ENCODE peak calls at places on chromosomes 5 and 9, in five cellular contexts. E is body of pancreas, B is transverse colon, H is lower leg skin, N is H54. D is an unnamed sample.

GRCh38 chr9:133670466-133670865 is 34.3 kb downstream of the DBH start:
- DNase-seq in E (no peak), B (no peak), H (no peak), N (no peak), D (no peak)

GRCh38 chr9:132631280-132631679 is 38.5 kb downstream of the DDX31 start:
- DNase-seq in E (no peak), B (no peak), H (no peak), N (peak), D (no peak)

GRCh38 chr5:131260895-131261294 is 3.0 kb upstream of the CDC42SE2 start:
- DNase-seq in E (no peak), B (no peak), H (no peak), N (no peak), D (no peak)

GRCh38 chr5:124866355-124867063 is 120.1 kb upstream of the ZNF608 start:
- DNase-seq in E (no peak), B (no peak), H (no peak), N (no peak), D (no peak)

GRCh38 chr9:124596172-124596839 is 89.1 kb upstream of the NR5A1 start:
- DNase-seq in E (no peak), B (no peak), H (no peak), N (no peak), D (no peak)

GRCh38 chr9:107335331-107335730 is 52.3 kb downstream of the RAD23B start:
- DNase-seq in E (no peak), B (no peak), H (no peak), N (no peak), D (no peak)

GRCh38 chr9:117156150-117156688 is 258.6 kb downstream of the ASTN2 start:
- DNase-seq in E (no peak), B (no peak), H (no peak), N (no peak), D (no peak)

GRCh38 chr5:135833961-135834638 is 363 bp upstream of the SLC25A48 start:
- DNase-seq in E (no peak), B (no peak), H (no peak), N (no peak), D (peak)

GRCh38 chr9:16417749-16418148 is 452.7 kb downstream of the BNC2 start:
- DNase-seq in E (no peak), B (no peak), H (no peak), N (no peak), D (no peak)

GRCh38 chr5:90168399-90168798 is 241.2 kb downstream of the CETN3 start:
- DNase-seq in E (no peak), B (no peak), H (no peak), N (no peak), D (no peak)

GRCh38 chr5:173178369-173178910 is 34.1 kb downstream of the BNIP1 start:
- DNase-seq in E (no peak), B (no peak), H (no peak), N (no peak), D (no peak)

GRCh38 chr9:77469515-77470197 is 178.5 kb downstream of the GNA14 start:
- DNase-seq in E (no peak), B (no peak), H (no peak), N (no peak), D (no peak)

GRCh38 chr5:71923755-71924154 is 183.5 kb upstream of the MAP1B start:
- DNase-seq in E (no peak), B (no peak), H (no peak), N (no peak), D (no peak)

GRCh38 chr9:125631391-125632085 is 75.5 kb downstream of the MAPKAP1 start:
- DNase-seq in E (no peak), B (peak), H (no peak), N (peak), D (peak)

GRCh38 chr9:134209731-134210311 is 45.5 kb upstream of the RNU6ATAC start:
- DNase-seq in E (no peak), B (no peak), H (no peak), N (no peak), D (no peak)

GRCh38 chr5:88715503-88715902 is 167.5 kb downstream of the MEF2C start:
- DNase-seq in E (no peak), B (no peak), H (no peak), N (no peak), D (no peak)

GRCh38 chr5:179142434-179143198 is 82.4 kb downstream of the ZNF354C start:
- DNase-seq in E (no peak), B (no peak), H (no peak), N (peak), D (no peak)

GRCh38 chr9:92278117-92278516 is 15.4 kb downstream of the IARS1 start:
- DNase-seq in E (no peak), B (no peak), H (no peak), N (no peak), D (no peak)

GRCh38 chr5:119072496-119072895 is 1.6 kb downstream of the DMXL1 start:
- DNase-seq in E (no peak), B (no peak), H (no peak), N (no peak), D (no peak)

GRCh38 chr5:119074419-119074818 is 3.5 kb downstream of the DMXL1 start:
- DNase-seq in E (no peak), B (no peak), H (no peak), N (no peak), D (peak)

GRCh38 chr5:119070578-119070827 is 384 bp upstream of the DMXL1 start:
- DNase-seq in E (peak), B (peak), H (no peak), N (no peak), D (no peak)

GRCh38 chr5:119071573-119071874 is 637 bp downstream of the DMXL1 start:
- DNase-seq in E (no peak), B (no peak), H (peak), N (no peak), D (no peak)

DNA sequence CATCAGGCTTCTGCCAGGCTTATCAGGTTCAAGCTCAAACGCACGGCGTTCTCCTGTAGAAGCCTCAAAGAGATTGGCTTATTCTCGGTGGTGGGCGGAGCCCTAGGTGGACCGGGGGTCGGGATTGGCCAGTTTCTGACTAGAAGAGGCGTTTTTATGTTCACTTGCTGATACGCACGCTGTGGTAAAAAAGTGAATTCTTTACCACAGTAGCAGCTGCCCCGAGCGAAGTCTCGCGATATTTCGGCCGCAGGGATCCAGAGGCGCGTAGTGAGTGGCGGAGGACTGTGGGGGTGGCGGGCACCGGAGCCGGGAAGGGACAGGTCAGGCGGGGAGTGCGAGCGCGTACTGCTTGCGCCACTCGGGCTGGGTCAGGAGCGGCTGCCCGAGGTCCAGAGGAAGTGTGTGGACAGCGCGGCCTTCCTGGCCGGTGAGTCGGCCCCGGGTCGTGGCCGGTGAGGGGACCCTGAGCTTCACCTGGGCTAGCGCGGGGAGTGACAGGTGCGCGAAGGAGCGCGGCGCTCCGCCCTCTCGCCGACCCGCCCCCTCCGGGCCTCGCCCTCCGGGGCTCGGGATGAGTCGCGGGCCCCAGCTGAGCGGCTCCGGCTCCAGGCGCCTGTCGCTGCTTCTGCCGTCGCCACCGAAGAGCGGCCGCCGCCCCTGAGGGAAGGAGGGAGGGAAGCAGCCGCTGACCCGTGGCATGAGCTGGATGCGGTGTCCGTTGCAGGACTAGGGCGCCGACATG is at the start of gene DMXL1:
- DNase-seq in E (peak), B (peak), H (peak), N (peak), D (peak)
- TF ChIP-seq POLR2A in E (peak), B (peak), H (no peak), N (peak), D (peak)

DNA sequence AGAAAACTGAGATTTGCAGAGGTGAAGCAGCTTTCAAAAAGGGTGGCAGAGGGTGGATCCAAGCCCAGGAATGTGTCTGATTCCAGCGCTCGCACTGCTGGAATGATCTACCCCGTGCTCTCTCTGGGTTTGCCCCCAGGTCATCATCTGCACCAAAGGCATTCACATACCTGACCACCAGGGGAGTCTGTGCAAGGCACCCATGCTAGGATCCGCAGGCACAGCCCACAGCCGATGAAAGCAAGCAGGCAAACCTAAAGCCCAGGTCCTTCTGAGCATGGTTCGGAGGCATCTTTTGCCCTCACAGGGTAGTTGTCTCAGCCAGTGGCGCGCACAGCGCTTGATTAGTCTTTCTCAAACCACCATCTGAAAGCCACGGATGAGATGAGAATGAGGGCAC is 56.6 kb downstream of the TEK start:
- DNase-seq in E (no peak), B (no peak), H (no peak), N (no peak), D (no peak)
- TF ChIP-seq POLR2A in E (no peak), B (no peak), H (no peak), N (no peak), D (no peak)

GRCh38 chr9:13171261-13171660 is 108.2 kb downstream of the MPDZ start:
- DNase-seq in E (no peak), B (no peak), H (no peak), N (no peak), D (no peak)

GRCh38 chr9:13181652-13182051 is 97.8 kb downstream of the MPDZ start:
- DNase-seq in E (no peak), B (no peak), H (no peak), N (no peak), D (no peak)

GRCh38 chr9:13173553-13173952 is 105.9 kb downstream of the MPDZ start:
- DNase-seq in E (no peak), B (no peak), H (no peak), N (no peak), D (no peak)

GRCh38 chr9:13174906-13175639 is 104.4 kb downstream of the MPDZ start:
- DNase-seq in E (no peak), B (no peak), H (no peak), N (no peak), D (no peak)

GRCh38 chr9:13175732-13176131 is 103.8 kb downstream of the MPDZ start:
- DNase-seq in E (no peak), B (no peak), H (no peak), N (no peak), D (no peak)
- TF ChIP-seq POLR2A in E (no peak), B (no peak), H (no peak), N (no peak), D (no peak)

DNA sequence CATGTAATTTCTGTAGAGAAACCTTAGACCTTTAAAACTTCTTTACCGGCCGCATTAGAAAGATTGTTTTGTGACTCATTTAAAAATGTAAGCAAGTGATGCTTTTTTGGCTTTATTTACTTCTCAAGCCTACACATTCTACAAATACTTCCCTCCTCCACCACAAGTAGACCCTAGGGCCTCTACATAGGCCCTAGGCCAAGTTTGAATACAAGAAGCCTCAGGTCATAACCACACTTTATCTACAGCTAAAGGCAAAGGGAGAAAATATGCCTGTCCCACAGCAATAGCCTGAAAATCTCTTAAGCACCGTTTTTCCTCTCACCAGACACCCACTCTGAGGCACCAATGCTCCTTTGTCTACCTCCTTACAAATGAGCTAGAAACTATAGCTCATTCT is 53.9 kb downstream of the CSNK1A1 start:
- DNase-seq in E (no peak), B (no peak), H (no peak), N (no peak), D (no peak)
- TF ChIP-seq POLR2A in E (no peak), B (no peak), H (no peak), N (no peak), D (no peak)

DNA sequence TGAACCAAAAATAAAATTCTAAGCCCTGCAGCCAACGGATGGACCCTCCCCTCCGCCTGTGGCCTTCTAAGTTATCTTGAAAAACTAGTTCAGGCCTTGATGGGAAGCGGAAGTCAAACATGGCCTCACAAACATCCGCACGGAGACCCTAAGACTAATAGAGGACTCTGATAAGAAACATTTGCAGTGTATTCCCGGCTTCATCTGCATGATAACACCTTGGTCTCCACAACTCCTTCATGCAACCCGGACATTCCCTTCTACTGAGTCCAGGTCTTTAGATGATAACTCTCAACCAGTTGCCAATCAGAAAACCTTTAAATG is 770 bp upstream of the DAP start:
- DNase-seq in E (no peak), B (no peak), H (peak), N (no peak), D (no peak)
- TF ChIP-seq POLR2A in E (no peak), B (no peak), H (no peak), N (no peak), D (no peak)

D was measured in erythroblast.